ENCODE peak calls at places on chromosomes 6 and 20, in nine cellular contexts. One of them, this sample, is unnamed.

GRCh38 chr6:9439931-9440330 is 974.9 kb downstream of the TFAP2A start:
- DNase-seq in Peyer's patch: no peak
- DNase-seq in upper lobe of right lung: no peak
- DNase-seq in IMR-90: no peak
- DNase-seq in lung: no peak
- DNase-seq in HepG2: no peak
- DNase-seq in suprapubic skin: no peak
- DNase-seq in cardiac muscle cell: no peak
- DNase-seq in adrenal gland: no peak
- DNase-seq in this sample: no peak

GRCh38 chr6:44057238-44057930 is 69.9 kb downstream of the MRPL14 start:
- DNase-seq in cardiac muscle cell: no peak
- DNase-seq in suprapubic skin: no peak
- DNase-seq in adrenal gland: no peak
- DNase-seq in IMR-90: peak; percentile 34
- DNase-seq in HepG2: no peak
- DNase-seq in upper lobe of right lung: no peak
- DNase-seq in Peyer's patch: no peak
- DNase-seq in lung: no peak
- DNase-seq in this sample: no peak

GRCh38 chr20:39669659-39670058 is 707.5 kb downstream of the DHX35 start:
- DNase-seq in IMR-90: no peak
- DNase-seq in lung: no peak
- DNase-seq in HepG2: no peak
- DNase-seq in suprapubic skin: no peak
- DNase-seq in adrenal gland: no peak
- DNase-seq in Peyer's patch: no peak
- DNase-seq in upper lobe of right lung: no peak
- DNase-seq in cardiac muscle cell: no peak
- DNase-seq in this sample: no peak

GRCh38 chr20:38061109-38061508 is 27.6 kb downstream of the RPRD1B start:
- DNase-seq in HepG2: no peak
- DNase-seq in IMR-90: no peak
- DNase-seq in Peyer's patch: no peak
- DNase-seq in upper lobe of right lung: no peak
- DNase-seq in cardiac muscle cell: no peak
- DNase-seq in suprapubic skin: no peak
- DNase-seq in lung: no peak
- DNase-seq in adrenal gland: no peak
- DNase-seq in this sample: no peak

GRCh38 chr6:30154709-30155521 is 6.1 kb downstream of the TRIM10 start:
- DNase-seq in IMR-90: peak; percentile 50
- DNase-seq in suprapubic skin: no peak
- DNase-seq in upper lobe of right lung: no peak
- DNase-seq in adrenal gland: peak; percentile 29
- DNase-seq in cardiac muscle cell: no peak
- DNase-seq in Peyer's patch: no peak
- DNase-seq in lung: no peak
- DNase-seq in HepG2: peak; percentile 82
- DNase-seq in this sample: peak; percentile 63

GRCh38 chr20:5675103-5676091 is 74.8 kb upstream of the SHLD1 start:
- DNase-seq in IMR-90: no peak
- DNase-seq in cardiac muscle cell: no peak
- DNase-seq in HepG2: no peak
- DNase-seq in Peyer's patch: no peak
- DNase-seq in lung: no peak
- DNase-seq in suprapubic skin: no peak
- DNase-seq in upper lobe of right lung: no peak
- DNase-seq in adrenal gland: peak; percentile 10
- DNase-seq in this sample: no peak

GRCh38 chr6:34146021-34146782 is at the start of gene GRM4:
- DNase-seq in Peyer's patch: no peak
- DNase-seq in suprapubic skin: no peak
- DNase-seq in lung: no peak
- DNase-seq in HepG2: no peak
- DNase-seq in adrenal gland: no peak
- DNase-seq in upper lobe of right lung: peak; percentile 49
- DNase-seq in cardiac muscle cell: no peak
- DNase-seq in IMR-90: no peak
- DNase-seq in this sample: no peak

GRCh38 chr6:123211777-123212545 is 215.9 kb downstream of the CLVS2 start:
- DNase-seq in upper lobe of right lung: no peak
- DNase-seq in adrenal gland: no peak
- DNase-seq in cardiac muscle cell: no peak
- DNase-seq in lung: no peak
- DNase-seq in HepG2: no peak
- DNase-seq in Peyer's patch: no peak
- DNase-seq in IMR-90: no peak
- DNase-seq in suprapubic skin: no peak
- DNase-seq in this sample: no peak

GRCh38 chr20:58570181-58570859 is 55.1 kb upstream of the APCDD1L start:
- DNase-seq in adrenal gland: no peak
- DNase-seq in cardiac muscle cell: no peak
- DNase-seq in suprapubic skin: no peak
- DNase-seq in lung: no peak
- DNase-seq in IMR-90: no peak
- DNase-seq in Peyer's patch: no peak
- DNase-seq in HepG2: no peak
- DNase-seq in upper lobe of right lung: no peak
- DNase-seq in this sample: no peak

GRCh38 chr6:161217631-161218030 is 56.2 kb downstream of the AGPAT4 start:
- DNase-seq in suprapubic skin: no peak
- DNase-seq in HepG2: no peak
- DNase-seq in IMR-90: no peak
- DNase-seq in Peyer's patch: no peak
- DNase-seq in adrenal gland: no peak
- DNase-seq in upper lobe of right lung: no peak
- DNase-seq in cardiac muscle cell: no peak
- DNase-seq in lung: no peak
- DNase-seq in this sample: no peak

GRCh38 chr6:8082954-8083858 is 19.0 kb upstream of the BLOC1S5 start:
- DNase-seq in suprapubic skin: no peak
- DNase-seq in lung: no peak
- DNase-seq in cardiac muscle cell: no peak
- DNase-seq in IMR-90: peak; percentile 96
- DNase-seq in upper lobe of right lung: no peak
- DNase-seq in Peyer's patch: no peak
- DNase-seq in HepG2: no peak
- DNase-seq in adrenal gland: peak; percentile 27
- DNase-seq in this sample: no peak

GRCh38 chr6:19009769-19010168 is 622.6 kb downstream of the RNF144B start:
- DNase-seq in suprapubic skin: no peak
- DNase-seq in cardiac muscle cell: no peak
- DNase-seq in IMR-90: no peak
- DNase-seq in HepG2: no peak
- DNase-seq in adrenal gland: no peak
- DNase-seq in lung: no peak
- DNase-seq in upper lobe of right lung: no peak
- DNase-seq in Peyer's patch: no peak
- DNase-seq in this sample: no peak

GRCh38 chr20:14865169-14865568 is 527.8 kb upstream of the FLRT3 start:
- DNase-seq in Peyer's patch: no peak
- DNase-seq in adrenal gland: no peak
- DNase-seq in suprapubic skin: no peak
- DNase-seq in upper lobe of right lung: no peak
- DNase-seq in lung: no peak
- DNase-seq in cardiac muscle cell: no peak
- DNase-seq in IMR-90: no peak
- DNase-seq in HepG2: no peak
- DNase-seq in this sample: no peak

GRCh38 chr6:47047479-47048411 is 5.6 kb upstream of the ADGRF1 start:
- DNase-seq in upper lobe of right lung: no peak
- DNase-seq in Peyer's patch: no peak
- DNase-seq in HepG2: peak; percentile 95
- DNase-seq in IMR-90: peak; percentile 62
- DNase-seq in adrenal gland: peak; percentile 56
- DNase-seq in suprapubic skin: no peak
- DNase-seq in cardiac muscle cell: peak; percentile 74
- DNase-seq in lung: peak; percentile 61
- DNase-seq in this sample: peak; percentile 52

GRCh38 chr20:4774209-4774608 is 52.5 kb downstream of the PRND start:
- DNase-seq in cardiac muscle cell: no peak
- DNase-seq in HepG2: no peak
- DNase-seq in adrenal gland: peak; percentile 21
- DNase-seq in suprapubic skin: no peak
- DNase-seq in lung: no peak
- DNase-seq in Peyer's patch: no peak
- DNase-seq in upper lobe of right lung: no peak
- DNase-seq in IMR-90: no peak
- DNase-seq in this sample: no peak

GRCh38 chr6:45491048-45491447 is 113.3 kb upstream of the SUPT3H start:
- DNase-seq in Peyer's patch: no peak
- DNase-seq in lung: no peak
- DNase-seq in HepG2: no peak
- DNase-seq in cardiac muscle cell: no peak
- DNase-seq in IMR-90: peak; percentile 68
- DNase-seq in suprapubic skin: no peak
- DNase-seq in upper lobe of right lung: no peak
- DNase-seq in adrenal gland: no peak
- DNase-seq in this sample: no peak

DNA sequence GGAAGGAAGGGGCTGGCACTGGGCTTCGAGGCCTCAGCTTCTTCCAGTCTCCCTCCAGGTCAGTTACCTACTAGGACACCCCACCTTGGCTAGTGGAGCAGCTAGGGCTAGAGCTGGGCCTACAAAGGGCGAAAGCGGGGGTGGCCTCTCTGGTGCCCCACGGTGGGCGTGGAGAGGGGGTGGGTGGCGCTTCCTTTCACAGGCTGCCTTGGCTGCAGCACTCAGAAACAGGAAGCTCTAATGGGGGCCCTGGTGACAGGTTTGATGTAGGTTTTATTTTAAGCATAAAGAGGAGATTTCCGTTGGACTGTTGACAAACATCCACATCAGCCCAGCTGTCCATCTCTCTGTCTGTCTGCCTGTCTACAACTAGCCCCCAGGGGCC is 13.4 kb downstream of the FAM110A start:
- DNase-seq in adrenal gland: no peak
- DNase-seq in Peyer's patch: peak; percentile 75
- DNase-seq in cardiac muscle cell: no peak
- DNase-seq in HepG2: no peak
- DNase-seq in upper lobe of right lung: peak; percentile 72
- DNase-seq in IMR-90: no peak
- DNase-seq in lung: no peak
- DNase-seq in suprapubic skin: no peak
- DNase-seq in this sample: peak; percentile 38
- H3K27ac ChIP-seq in adrenal gland: peak overlapping the region; percentile 50
- H3K27ac ChIP-seq in Peyer's patch: peak overlapping the region; percentile 24
- H3K27ac ChIP-seq in cardiac muscle cell: no peak overlapping the region
- H3K27ac ChIP-seq in HepG2: no peak overlapping the region
- H3K27ac ChIP-seq in upper lobe of right lung: no peak overlapping the region
- H3K27ac ChIP-seq in IMR-90: no peak overlapping the region
- H3K27ac ChIP-seq in lung: peak overlapping the region; percentile 13
- H3K27ac ChIP-seq in suprapubic skin: no peak overlapping the region
- H3K27ac ChIP-seq in this sample: no peak overlapping the region

GRCh38 chr6:31366693-31367470 is 9.9 kb upstream of the HLA-B start:
- DNase-seq in adrenal gland: peak; percentile 89
- DNase-seq in HepG2: peak; percentile 80
- DNase-seq in suprapubic skin: peak; percentile 91
- DNase-seq in lung: peak; percentile 89
- DNase-seq in Peyer's patch: peak; percentile 82
- DNase-seq in IMR-90: peak; percentile 86
- DNase-seq in upper lobe of right lung: peak; percentile 95
- DNase-seq in cardiac muscle cell: peak; percentile 90
- DNase-seq in this sample: peak; percentile 90
- H3K4me3 ChIP-seq in adrenal gland: no peak overlapping the region
- H3K4me3 ChIP-seq in HepG2: peak overlapping the region; percentile 47
- H3K4me3 ChIP-seq in suprapubic skin: peak overlapping the region; percentile 38
- H3K4me3 ChIP-seq in lung: no peak overlapping the region
- H3K4me3 ChIP-seq in Peyer's patch: peak overlapping the region; percentile 37
- H3K4me3 ChIP-seq in IMR-90: no peak overlapping the region
- H3K4me3 ChIP-seq in upper lobe of right lung: peak overlapping the region; percentile 44
- H3K4me3 ChIP-seq in cardiac muscle cell: no peak overlapping the region
- H3K4me3 ChIP-seq in this sample: no peak overlapping the region

GRCh38 chr6:155419161-155419560 is 36.5 kb downstream of the NOX3 start:
- DNase-seq in HepG2: no peak
- DNase-seq in lung: no peak
- DNase-seq in cardiac muscle cell: no peak
- DNase-seq in adrenal gland: no peak
- DNase-seq in suprapubic skin: no peak
- DNase-seq in Peyer's patch: no peak
- DNase-seq in IMR-90: peak; percentile 35
- DNase-seq in upper lobe of right lung: no peak
- DNase-seq in this sample: no peak
- H3K27ac ChIP-seq in HepG2: no peak overlapping the region
- H3K27ac ChIP-seq in lung: no peak overlapping the region
- H3K27ac ChIP-seq in cardiac muscle cell: no peak overlapping the region
- H3K27ac ChIP-seq in adrenal gland: no peak overlapping the region
- H3K27ac ChIP-seq in suprapubic skin: no peak overlapping the region
- H3K27ac ChIP-seq in Peyer's patch: no peak overlapping the region
- H3K27ac ChIP-seq in IMR-90: no peak overlapping the region
- H3K27ac ChIP-seq in upper lobe of right lung: no peak overlapping the region
- H3K27ac ChIP-seq in this sample: no peak overlapping the region

GRCh38 chr6:37558646-37559045 is 59.0 kb upstream of the CCDC167 start:
- DNase-seq in cardiac muscle cell: no peak
- DNase-seq in adrenal gland: no peak
- DNase-seq in upper lobe of right lung: no peak
- DNase-seq in lung: no peak
- DNase-seq in IMR-90: no peak
- DNase-seq in HepG2: no peak
- DNase-seq in Peyer's patch: no peak
- DNase-seq in suprapubic skin: no peak
- DNase-seq in this sample: no peak

GRCh38 chr6:37560737-37561103 is 61.0 kb upstream of the CCDC167 start:
- DNase-seq in IMR-90: no peak
- DNase-seq in HepG2: no peak
- DNase-seq in cardiac muscle cell: no peak
- DNase-seq in adrenal gland: no peak
- DNase-seq in Peyer's patch: no peak
- DNase-seq in lung: no peak
- DNase-seq in upper lobe of right lung: no peak
- DNase-seq in suprapubic skin: no peak
- DNase-seq in this sample: no peak

GRCh38 chr6:37558158-37558557 is 58.5 kb upstream of the CCDC167 start:
- DNase-seq in cardiac muscle cell: no peak
- DNase-seq in suprapubic skin: no peak
- DNase-seq in upper lobe of right lung: no peak
- DNase-seq in HepG2: no peak
- DNase-seq in IMR-90: no peak
- DNase-seq in lung: no peak
- DNase-seq in adrenal gland: no peak
- DNase-seq in Peyer's patch: peak; percentile 31
- DNase-seq in this sample: no peak

GRCh38 chr6:37559060-37559459 is 59.4 kb upstream of the CCDC167 start:
- DNase-seq in lung: no peak
- DNase-seq in upper lobe of right lung: no peak
- DNase-seq in HepG2: no peak
- DNase-seq in cardiac muscle cell: no peak
- DNase-seq in adrenal gland: no peak
- DNase-seq in Peyer's patch: no peak
- DNase-seq in IMR-90: no peak
- DNase-seq in suprapubic skin: no peak
- DNase-seq in this sample: no peak

DNA sequence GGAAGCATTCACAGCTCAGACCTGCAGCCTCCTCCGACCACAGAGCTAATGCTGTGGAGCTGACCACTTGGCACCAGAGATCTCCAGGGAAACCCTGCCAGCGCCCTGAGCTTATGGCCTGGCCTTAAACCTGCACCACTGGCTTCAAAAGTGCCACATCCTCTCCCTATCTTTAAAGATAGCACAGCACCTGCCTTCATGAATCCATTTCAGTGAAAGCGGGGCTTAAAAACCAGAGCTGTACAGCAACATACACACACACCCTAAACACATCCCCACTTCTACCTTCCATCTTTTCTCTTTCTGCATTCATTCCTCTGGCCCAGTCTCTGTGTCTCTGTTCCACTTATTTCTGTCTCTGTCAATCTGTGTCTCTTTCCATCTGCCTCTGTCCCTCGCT is 59.8 kb upstream of the CCDC167 start:
- DNase-seq in adrenal gland: no peak
- DNase-seq in suprapubic skin: no peak
- DNase-seq in cardiac muscle cell: no peak
- DNase-seq in upper lobe of right lung: no peak
- DNase-seq in IMR-90: no peak
- DNase-seq in lung: no peak
- DNase-seq in Peyer's patch: no peak
- DNase-seq in HepG2: no peak
- DNase-seq in this sample: no peak
- H3K4me3 ChIP-seq in adrenal gland: no peak overlapping the region
- H3K4me3 ChIP-seq in suprapubic skin: no peak overlapping the region
- H3K4me3 ChIP-seq in cardiac muscle cell: no peak overlapping the region
- H3K4me3 ChIP-seq in upper lobe of right lung: no peak overlapping the region
- H3K4me3 ChIP-seq in IMR-90: no peak overlapping the region
- H3K4me3 ChIP-seq in lung: no peak overlapping the region
- H3K4me3 ChIP-seq in Peyer's patch: no peak overlapping the region
- H3K4me3 ChIP-seq in HepG2: no peak overlapping the region
- H3K4me3 ChIP-seq in this sample: no peak overlapping the region

This sample was measured in transverse colon.